ENCODE peak calls at places on chromosomes 16 and 17, in ten cellular contexts. K, X, E, A, Q, L, F, S, G and H are unnamed samples.

GRCh38 chr16:57386381-57386951 is 14.2 kb downstream of the CX3CL1 start:
- DNase-seq in K (no peak), X (no peak), E (no peak), A (no peak), Q (no peak), L (no peak), F (no peak), S (no peak), G (no peak), H (no peak)

GRCh38 chr17:31907342-31907975 is 6.0 kb upstream of the UTP6 start:
- DNase-seq in K (peak), X (no peak), E (no peak), A (peak), Q (no peak), L (no peak), F (no peak), S (no peak), G (no peak), H (no peak)

GRCh38 chr16:84986879-84987278 is 24.5 kb downstream of the ZDHHC7 start:
- DNase-seq in K (no peak), X (no peak), E (no peak), A (no peak), Q (no peak), L (no peak), F (no peak), S (no peak), G (no peak), H (no peak)

GRCh38 chr17:74098378-74099024 is 105.0 kb upstream of the RPL38 start:
- DNase-seq in K (no peak), X (no peak), E (no peak), A (no peak), Q (no peak), L (no peak), F (no peak), S (no peak), G (no peak), H (no peak)

GRCh38 chr17:38881600-38882191 is 11.8 kb downstream of the LASP1 start:
- DNase-seq in K (no peak), X (no peak), E (peak), A (no peak), Q (no peak), L (peak), F (peak), S (no peak), G (no peak), H (no peak)

GRCh38 chr17:67435122-67435521 is 58.0 kb downstream of the PITPNC1 start:
- DNase-seq in K (no peak), X (peak), E (no peak), A (no peak), Q (no peak), L (no peak), F (peak), S (peak), G (peak), H (no peak)

GRCh38 chr17:34472363-34472762 is 107.0 kb upstream of the TMEM132E start:
- DNase-seq in K (no peak), X (no peak), E (no peak), A (no peak), Q (no peak), L (no peak), F (no peak), S (no peak), G (no peak), H (no peak)

GRCh38 chr16:46555981-46556380 is 65.2 kb downstream of the SHCBP1 start:
- DNase-seq in K (no peak), X (no peak), E (no peak), A (no peak), Q (no peak), L (no peak), F (no peak), S (no peak), G (no peak), H (no peak)

GRCh38 chr17:28540231-28540630 is 12.2 kb downstream of the UNC119 start:
- DNase-seq in K (no peak), X (no peak), E (no peak), A (no peak), Q (no peak), L (no peak), F (no peak), S (no peak), G (no peak), H (no peak)